ENCODE peak calls at places on chromosome 17, in four cellular contexts. K is left lung, X is thyroid gland, C is uterus. B is an unnamed sample.

GRCh38 chr17:68356520-68356919 is 65.2 kb downstream of the ARSG start:
- DNase-seq in X (no peak), K (no peak), C (no peak), B (no peak)

GRCh38 chr17:58189436-58190146 is 2.9 kb upstream of the EPX start:
- DNase-seq in C (no peak), K (peak; percentile 82), X (peak; percentile 77), B (no peak)

GRCh38 chr17:19021622-19022083 is 17.1 kb upstream of the FAM83G start:
- DNase-seq in C (no peak), X (peak; percentile 14), K (no peak), B (no peak)

GRCh38 chr17:82836823-82837357 is 2.9 kb downstream of the ZNF750 start:
- DNase-seq in C (peak; percentile 47), X (no peak), K (no peak), B (no peak)

GRCh38 chr17:50769884-50770283 is 2.6 kb upstream of the ANKRD40CL start:
- DNase-seq in X (no peak), K (no peak), C (no peak), B (no peak)

GRCh38 chr17:39270923-39271322 is 45.2 kb upstream of the STAC2 start:
- DNase-seq in K (no peak), C (no peak), X (no peak), B (no peak)

GRCh38 chr17:20995164-20995872 is 47.5 kb downstream of the USP22 start:
- DNase-seq in K (no peak), C (no peak), X (no peak), B (no peak)

GRCh38 chr17:80650751-80651173 is 106.1 kb downstream of the RPTOR start:
- DNase-seq in C (no peak), X (no peak), K (no peak), B (no peak)

GRCh38 chr17:77434136-77435114 is 293.7 kb downstream of the SEC14L1 start:
- DNase-seq in K (no peak), C (no peak), X (no peak), B (no peak)

GRCh38 chr17:77436481-77436880 is 295.7 kb downstream of the SEC14L1 start:
- DNase-seq in K (no peak), X (no peak), C (no peak), B (no peak)

GRCh38 chr17:77435272-77436057 is 294.7 kb downstream of the SEC14L1 start:
- DNase-seq in X (no peak), C (no peak), K (no peak), B (no peak)

GRCh38 chr17:77437017-77437416 is 296.2 kb downstream of the SEC14L1 start:
- DNase-seq in C (no peak), K (no peak), X (no peak), B (no peak)

GRCh38 chr17:77436058-77436442 is 295.3 kb downstream of the SEC14L1 start:
- DNase-seq in C (no peak), K (no peak), X (no peak), B (no peak)
- H3K27ac ChIP-seq in C (peak overlapping the region; percentile 41), K (no peak overlapping the region), X (no peak overlapping the region), B (no peak overlapping the region)

DNA sequence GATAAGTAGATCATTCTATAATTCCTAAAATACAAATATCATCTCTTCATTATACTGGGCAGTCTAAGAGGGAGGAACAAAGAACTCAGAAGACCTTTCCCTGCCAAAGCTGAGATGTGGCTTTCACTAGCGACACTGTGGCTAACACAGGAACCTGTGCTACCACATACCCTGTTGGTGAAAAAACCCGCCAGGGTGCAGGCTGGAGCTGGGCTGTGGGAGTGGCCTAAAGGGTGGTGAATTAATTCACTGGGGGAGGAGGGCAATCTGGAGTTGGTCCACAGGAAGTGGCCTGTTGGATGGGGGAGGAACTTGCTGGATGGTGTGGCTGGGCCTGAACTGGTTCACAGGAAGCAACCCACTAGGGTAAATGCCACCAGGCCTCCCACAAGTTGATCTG is 7.4 kb downstream of the ZNF594 start:
- DNase-seq in K (no peak), C (no peak), X (no peak), B (no peak)
- H3K9me3 ChIP-seq in K (peaks cover 20% of the 10 kb centered on the region), C (peaks cover 4% of the 10 kb centered on the region), X (peaks cover 25% of the 10 kb centered on the region), B (peaks cover 88% of the 10 kb centered on the region)

DNA sequence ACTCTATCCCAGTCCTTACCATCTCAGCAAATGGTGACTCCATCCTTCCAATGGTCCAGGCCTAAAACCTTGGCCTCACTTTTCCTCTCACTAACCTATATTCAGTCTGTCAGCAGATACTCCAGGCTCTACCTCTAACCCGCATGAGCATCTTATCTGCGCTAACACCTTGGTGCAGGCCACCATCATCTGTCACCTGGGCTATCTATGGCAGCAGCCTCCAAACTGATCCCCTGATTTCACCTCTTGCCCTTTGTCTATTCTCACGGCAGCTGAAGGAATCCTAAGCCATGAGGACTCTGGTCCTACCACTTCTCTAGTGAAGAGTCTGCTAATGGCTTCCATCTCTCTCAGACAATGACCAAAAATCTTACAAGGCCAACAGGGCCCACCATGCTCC is 57.9 kb upstream of the CCL1 start:
- DNase-seq in X (no peak), C (no peak), K (no peak), B (no peak)
- TF ChIP-seq CTCF in X (no peak), C (no peak), K (no peak), B (no peak)

GRCh38 chr17:44352922-44353655 is 8.0 kb downstream of the GRN start:
- DNase-seq in K (no peak), X (no peak), C (no peak), B (no peak)
- H3K27ac ChIP-seq in K (no peak overlapping the region), X (no peak overlapping the region), C (peak overlapping the region; percentile 77), B (no peak overlapping the region)

GRCh38 chr17:52482271-52482670 is 323.8 kb upstream of the CA10 start:
- DNase-seq in C (no peak), X (no peak), K (no peak), B (no peak)
- H3K9me3 ChIP-seq in C (no peaks in the 10 kb centered on the region), X (no peaks in the 10 kb centered on the region), K (no peaks in the 10 kb centered on the region), B (no peaks in the 10 kb centered on the region)

GRCh38 chr17:48787850-48788249 is 29.2 kb downstream of the TTLL6 start:
- DNase-seq in X (no peak), C (no peak), K (no peak), B (no peak)

GRCh38 chr17:48790607-48791127 is 26.4 kb downstream of the TTLL6 start:
- DNase-seq in X (no peak), C (no peak), K (no peak), B (no peak)

GRCh38 chr17:48795444-48796162 is 21.4 kb downstream of the TTLL6 start:
- DNase-seq in C (peak; percentile 55), X (no peak), K (no peak), B (no peak)

GRCh38 chr17:48792033-48792798 is 24.8 kb downstream of the TTLL6 start:
- DNase-seq in X (peak; percentile 35), K (no peak), C (no peak), B (no peak)

GRCh38 chr17:48791128-48792032 is 25.6 kb downstream of the TTLL6 start:
- DNase-seq in C (peak; percentile 75), K (peak; percentile 72), X (peak; percentile 84), B (peak; percentile 32)
- TF ChIP-seq CTCF in C (peak; percentile 65), K (peak; percentile 65), X (peak; percentile 71), B (peak; percentile 67)

DNA sequence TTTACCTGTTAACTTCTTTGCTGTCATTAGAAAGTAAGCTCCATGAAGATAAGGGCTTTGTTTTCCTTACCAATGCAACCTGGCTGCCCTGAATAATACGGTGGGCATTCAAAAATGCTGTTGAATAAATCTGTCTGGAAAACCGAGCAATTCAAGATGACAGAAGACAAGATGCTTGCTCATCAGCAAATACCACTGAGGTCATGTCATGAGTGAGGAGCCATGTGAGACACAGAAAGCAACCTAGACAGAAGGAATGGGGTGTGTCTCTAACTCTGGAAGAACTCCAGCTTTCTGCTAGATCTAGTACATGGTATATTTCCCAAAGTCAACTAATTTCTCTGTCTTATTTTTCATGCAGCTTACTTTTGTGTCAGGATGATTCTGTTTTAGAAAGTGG is 64.2 kb downstream of the STH start:
- DNase-seq in X (no peak), C (no peak), K (no peak), B (no peak)
- H3K27ac ChIP-seq in X (peak overlapping the region; percentile 69), C (no peak overlapping the region), K (no peak overlapping the region), B (no peak overlapping the region)

B was measured in thoracic aorta.